ENCODE peak calls at places on chromosomes 13 and 19, in nine cellular contexts. R, D, U, W, M, B, A, E and Z are unnamed samples. For H3K4me1, the result is how much of the 10 kb centered on the place peaks cover.

GRCh38 chr13:107642841-107643240 is 572.5 kb downstream of the LIG4 start:
- DNase-seq in E (peak), A (no peak), U (no peak), M (peak), R (no peak), D (no peak), W (no peak), B (no peak), Z (no peak)

GRCh38 chr19:56291857-56292256 is 19.3 kb downstream of the EDDM13 start:
- DNase-seq in U (no peak), D (no peak), M (no peak), W (no peak), R (no peak), E (no peak), B (peak), A (no peak), Z (no peak)

GRCh38 chr13:49219647-49220034 is 497 bp upstream of the MLNR start:
- DNase-seq in M (no peak), E (no peak), A (no peak), B (no peak), U (peak), D (no peak), R (no peak), W (no peak), Z (no peak)

GRCh38 chr13:78339927-78340326 is 263.4 kb downstream of the POU4F1 start:
- DNase-seq in E (no peak), B (no peak), R (no peak), U (no peak), M (no peak), D (no peak), A (peak), W (no peak), Z (no peak)

GRCh38 chr19:15112385-15112784 is 5.2 kb downstream of the SYDE1 start:
- DNase-seq in B (peak), D (no peak), E (no peak), U (no peak), M (no peak), R (peak), A (no peak), W (no peak), Z (no peak)

GRCh38 chr13:67071918-67072598 is 158.1 kb downstream of the PCDH9 start:
- DNase-seq in W (no peak), U (no peak), M (no peak), E (no peak), D (no peak), R (no peak), A (no peak), B (no peak), Z (no peak)

GRCh38 chr13:105328212-105328611 is 1207.2 kb downstream of the EFNB2 start:
- DNase-seq in E (no peak), A (no peak), U (no peak), D (no peak), R (no peak), M (no peak), W (no peak), B (no peak), Z (no peak)

GRCh38 chr13:100636441-100636840 is 38.2 kb downstream of the TMTC4 start:
- DNase-seq in U (no peak), A (no peak), R (no peak), W (no peak), D (no peak), E (no peak), B (no peak), M (no peak), Z (no peak)

GRCh38 chr13:99495478-99496321 is 5.6 kb upstream of the TM9SF2 start:
- DNase-seq in D (no peak), R (no peak), E (no peak), B (no peak), M (no peak), U (no peak), A (no peak), W (no peak), Z (no peak)

GRCh38 chr13:110322828-110323171 is 15.7 kb downstream of the COL4A2 start:
- DNase-seq in E (no peak), M (no peak), R (no peak), W (no peak), B (no peak), A (no peak), D (no peak), U (peak), Z (no peak)

GRCh38 chr13:110320645-110321044 is 13.6 kb downstream of the COL4A2 start:
- DNase-seq in M (no peak), W (no peak), A (no peak), R (no peak), U (no peak), B (no peak), D (no peak), E (no peak), Z (no peak)

GRCh38 chr13:110322126-110322827 is 15.2 kb downstream of the COL4A2 start:
- DNase-seq in B (no peak), E (no peak), D (no peak), R (no peak), M (no peak), A (no peak), W (no peak), U (peak), Z (no peak)

GRCh38 chr13:110323986-110324749 is 17.1 kb downstream of the COL4A2 start:
- DNase-seq in B (no peak), A (no peak), W (no peak), M (no peak), U (peak), D (no peak), R (no peak), E (no peak), Z (no peak)

GRCh38 chr13:110323172-110323851 is 16.2 kb downstream of the COL4A2 start:
- DNase-seq in B (no peak), M (peak), A (no peak), D (no peak), W (no peak), U (peak), E (no peak), R (peak), Z (no peak)
- H3K4me1 ChIP-seq in B (under half), M (under half), A (under half), D (half or more), W (under half), U (under half), E (under half), R (under half), Z (under half)

GRCh38 chr19:31255174-31255862 is 93.9 kb downstream of the TSHZ3 start:
- DNase-seq in W (no peak), B (no peak), A (no peak), D (no peak), M (no peak), U (peak), E (no peak), R (no peak), Z (no peak)
- H3K4me1 ChIP-seq in W (under half), B (under half), A (under half), D (under half), M (under half), U (under half), E (under half), R (under half), Z (under half)

DNA sequence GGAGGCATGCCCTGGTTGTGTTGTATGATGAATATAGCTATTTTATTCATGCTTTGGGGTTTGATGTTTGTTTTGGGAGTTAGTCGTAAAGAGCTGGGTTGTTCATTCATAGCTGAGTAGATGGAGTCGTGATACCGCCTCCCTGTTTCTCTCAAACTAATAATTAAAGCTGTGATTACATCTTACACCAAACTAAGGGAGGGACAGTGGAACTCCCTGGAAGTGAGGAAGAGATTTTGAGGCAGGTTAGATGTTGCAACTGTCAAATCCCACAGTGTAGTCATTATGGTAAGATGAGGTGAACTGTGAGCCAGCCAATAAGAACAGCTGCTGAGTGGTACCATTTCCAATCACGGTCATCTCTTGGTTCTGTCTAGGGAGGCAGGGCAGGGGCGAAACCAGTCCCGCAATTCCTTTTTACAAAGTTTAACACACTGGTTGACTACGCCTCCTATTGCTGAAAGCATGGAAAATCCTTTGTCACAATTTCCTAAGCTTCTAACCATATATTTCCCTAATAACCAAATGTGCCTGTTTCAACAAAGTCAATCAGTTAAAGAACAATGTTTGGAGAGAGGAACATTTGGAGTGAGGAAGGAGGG is 207.6 kb upstream of the SERP2 start:
- DNase-seq in M (no peak), B (peak), D (no peak), E (no peak), W (no peak), U (no peak), A (no peak), R (no peak), Z (no peak)
- H3K4me1 ChIP-seq in M (under half), B (under half), D (under half), E (under half), W (under half), U (under half), A (under half), R (under half), Z (under half)

GRCh38 chr13:97241761-97242160 is 19.6 kb downstream of the MBNL2 start:
- DNase-seq in R (no peak), U (no peak), B (no peak), D (no peak), A (no peak), W (no peak), M (no peak), E (no peak), Z (no peak)

GRCh38 chr13:97239943-97240788 is 18.0 kb downstream of the MBNL2 start:
- DNase-seq in E (no peak), M (no peak), W (no peak), A (no peak), B (no peak), U (no peak), D (no peak), R (no peak), Z (no peak)

GRCh38 chr13:97239306-97239705 is 17.2 kb downstream of the MBNL2 start:
- DNase-seq in R (no peak), W (no peak), U (no peak), E (no peak), A (no peak), M (no peak), D (no peak), B (no peak), Z (no peak)

GRCh38 chr13:97242755-97243497 is 20.8 kb downstream of the MBNL2 start:
- DNase-seq in M (no peak), D (peak), R (no peak), U (no peak), E (no peak), A (no peak), W (no peak), B (no peak), Z (no peak)

DNA sequence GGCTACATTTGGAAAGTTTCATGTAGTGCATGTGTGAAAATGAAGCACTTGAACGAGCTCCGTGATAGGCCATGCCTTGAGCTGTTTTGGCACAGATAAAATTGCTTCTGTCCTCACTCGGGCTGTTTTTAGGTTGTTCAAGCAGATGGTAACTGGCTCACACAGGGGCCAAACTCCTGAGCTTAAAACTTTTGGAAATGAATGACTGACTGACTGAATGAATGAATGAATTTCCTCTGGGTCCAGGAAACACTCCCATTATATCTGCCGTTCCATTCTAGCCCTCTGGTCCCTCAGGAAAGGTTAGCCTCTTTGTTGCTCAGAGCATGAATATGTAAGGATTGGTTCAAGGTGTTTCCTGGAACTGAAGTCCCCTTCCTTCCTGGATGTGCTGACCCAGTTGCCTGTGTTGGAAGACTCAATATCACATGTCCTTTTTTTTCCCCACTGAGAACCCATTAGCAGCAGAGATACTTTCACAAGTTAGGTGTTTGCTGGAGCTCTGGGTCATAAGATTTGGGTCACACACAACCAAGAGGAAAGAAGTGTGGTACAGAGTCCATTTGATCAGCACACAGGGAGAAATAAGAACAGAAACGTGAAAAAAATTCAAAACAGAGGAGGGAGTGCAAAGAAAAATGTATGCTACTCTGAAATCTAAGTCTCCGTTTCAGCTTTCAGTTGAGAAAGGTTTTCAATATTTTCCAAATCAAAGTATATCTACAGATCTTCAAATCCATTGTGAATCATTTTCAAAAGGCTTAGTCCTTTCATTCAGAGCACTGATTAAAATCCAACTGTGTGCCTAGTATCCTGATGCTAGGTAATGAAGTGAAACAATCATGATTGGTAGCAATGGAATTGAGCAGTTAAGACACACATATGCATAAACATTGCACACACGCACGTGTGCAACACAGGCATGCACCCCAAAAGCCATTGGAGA is 18.9 kb downstream of the MBNL2 start:
- DNase-seq in E (no peak), W (no peak), A (peak), M (no peak), D (no peak), R (no peak), B (no peak), U (no peak), Z (no peak)
- H3K4me1 ChIP-seq in E (under half), W (under half), A (under half), M (under half), D (half or more), R (under half), B (under half), U (under half), Z (half or more)

GRCh38 chr19:5961969-5962945 is 15.7 kb downstream of the RANBP3 start:
- DNase-seq in W (peak), M (peak), B (no peak), A (peak), R (peak), E (no peak), D (no peak), U (no peak), Z (peak)

GRCh38 chr19:5958851-5959122 is 19.2 kb downstream of the RANBP3 start:
- DNase-seq in E (no peak), B (no peak), D (no peak), U (no peak), R (no peak), M (no peak), W (no peak), A (no peak), Z (no peak)

GRCh38 chr19:5959260-5960004 is 18.5 kb downstream of the RANBP3 start:
- DNase-seq in U (no peak), M (no peak), D (no peak), E (no peak), W (no peak), A (no peak), R (no peak), B (no peak), Z (no peak)

GRCh38 chr19:5958074-5958850 is 19.7 kb downstream of the RANBP3 start:
- DNase-seq in E (no peak), B (no peak), D (no peak), U (no peak), M (no peak), W (no peak), A (no peak), R (no peak), Z (no peak)

DNA sequence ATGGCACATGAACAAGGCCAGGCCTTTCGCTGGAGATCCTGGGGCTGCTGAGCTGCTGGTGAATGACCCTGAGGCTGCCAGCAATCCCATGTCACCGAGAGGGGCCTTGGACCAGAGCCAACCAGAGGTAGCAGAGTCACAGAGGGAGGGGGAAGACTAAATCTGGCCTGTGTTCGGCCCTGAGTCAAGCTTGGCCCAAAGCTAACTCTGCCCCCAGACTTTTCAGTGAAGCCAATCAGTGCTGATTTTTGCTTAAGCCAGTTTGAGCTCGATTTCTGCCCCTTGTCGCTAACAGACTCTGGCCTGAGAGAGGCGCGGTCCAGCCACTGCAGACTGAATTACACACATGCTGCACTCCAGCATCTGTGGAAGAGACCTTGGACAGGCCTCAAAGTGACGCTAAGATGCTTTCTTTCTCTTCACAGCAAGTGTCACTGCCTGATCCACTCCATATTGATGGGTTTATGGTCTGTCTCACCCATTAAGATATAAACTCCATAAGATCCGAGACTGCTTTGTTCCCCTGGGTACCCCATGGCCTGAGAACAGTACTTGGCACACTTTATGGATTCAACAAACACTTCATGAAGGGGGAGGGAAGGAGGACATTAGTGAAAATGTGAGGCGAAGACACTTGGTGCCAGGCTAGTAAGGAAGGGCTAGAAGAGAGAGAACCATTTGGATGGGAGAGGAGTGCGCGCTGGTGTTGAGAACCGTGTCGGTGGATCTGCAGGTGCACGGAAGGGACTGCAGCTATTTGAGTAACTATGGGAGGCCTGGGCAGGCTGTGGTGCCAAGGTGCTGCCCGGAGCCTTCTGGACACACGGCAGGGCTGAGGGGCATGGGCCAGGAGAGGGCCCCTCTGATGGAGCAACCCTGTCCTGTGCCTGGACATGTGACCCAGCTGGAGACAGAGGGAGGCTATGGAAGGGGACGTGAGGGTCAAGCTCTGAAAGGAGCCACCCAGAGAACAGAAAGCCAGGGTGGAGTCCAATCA is 17.6 kb downstream of the RANBP3 start:
- DNase-seq in W (no peak), E (peak), B (no peak), M (no peak), U (no peak), R (no peak), D (peak), A (peak), Z (no peak)
- H3K4me1 ChIP-seq in W (half or more), E (under half), B (under half), M (under half), U (under half), R (under half), D (half or more), A (half or more), Z (under half)

GRCh38 chr13:110305544-110305943 is 1.4 kb downstream of the COL4A1 start:
- DNase-seq in A (no peak), R (no peak), D (no peak), U (no peak), M (no peak), B (no peak), E (no peak), W (no peak), Z (no peak)

GRCh38 chr13:110307697-110308376 is 753 bp downstream of the COL4A2 start:
- DNase-seq in A (peak), M (peak), U (peak), D (peak), R (no peak), B (peak), E (no peak), W (no peak), Z (no peak)

GRCh38 chr13:110305949-110306339 is 1.0 kb downstream of the COL4A1 start:
- DNase-seq in M (no peak), W (no peak), E (no peak), U (peak), A (no peak), D (no peak), R (peak), B (no peak), Z (no peak)

GRCh38 chr13:110306960-110307696 is at the start of the genes COL4A1 and COL4A2:
- DNase-seq in A (peak), D (peak), R (peak), W (no peak), E (no peak), B (peak), U (peak), M (peak), Z (peak)

GRCh38 chr13:110306340-110306959 is 507 bp downstream of the COL4A1 start:
- DNase-seq in E (no peak), M (no peak), A (peak), W (no peak), B (no peak), U (peak), D (no peak), R (no peak), Z (no peak)
- H3K4me1 ChIP-seq in E (under half), M (under half), A (under half), W (under half), B (under half), U (under half), D (half or more), R (under half), Z (under half)

GRCh38 chr19:42248270-42249148 is 6.1 kb upstream of the GSK3A start:
- DNase-seq in B (no peak), M (no peak), D (no peak), U (no peak), W (no peak), A (no peak), E (no peak), R (no peak), Z (no peak)

GRCh38 chr19:42246143-42246868 is 3.9 kb upstream of the GSK3A start:
- DNase-seq in A (peak), E (peak), B (peak), D (peak), M (peak), R (peak), U (peak), W (no peak), Z (peak)

GRCh38 chr19:42247631-42248199 is 5.3 kb upstream of the GSK3A start:
- DNase-seq in U (no peak), E (no peak), A (no peak), B (no peak), R (no peak), M (no peak), D (no peak), W (no peak), Z (no peak)

GRCh38 chr19:42249149-42249750 is 5.7 kb downstream of the ERF start:
- DNase-seq in M (no peak), W (no peak), D (no peak), E (no peak), U (no peak), R (no peak), A (no peak), B (no peak), Z (no peak)

DNA sequence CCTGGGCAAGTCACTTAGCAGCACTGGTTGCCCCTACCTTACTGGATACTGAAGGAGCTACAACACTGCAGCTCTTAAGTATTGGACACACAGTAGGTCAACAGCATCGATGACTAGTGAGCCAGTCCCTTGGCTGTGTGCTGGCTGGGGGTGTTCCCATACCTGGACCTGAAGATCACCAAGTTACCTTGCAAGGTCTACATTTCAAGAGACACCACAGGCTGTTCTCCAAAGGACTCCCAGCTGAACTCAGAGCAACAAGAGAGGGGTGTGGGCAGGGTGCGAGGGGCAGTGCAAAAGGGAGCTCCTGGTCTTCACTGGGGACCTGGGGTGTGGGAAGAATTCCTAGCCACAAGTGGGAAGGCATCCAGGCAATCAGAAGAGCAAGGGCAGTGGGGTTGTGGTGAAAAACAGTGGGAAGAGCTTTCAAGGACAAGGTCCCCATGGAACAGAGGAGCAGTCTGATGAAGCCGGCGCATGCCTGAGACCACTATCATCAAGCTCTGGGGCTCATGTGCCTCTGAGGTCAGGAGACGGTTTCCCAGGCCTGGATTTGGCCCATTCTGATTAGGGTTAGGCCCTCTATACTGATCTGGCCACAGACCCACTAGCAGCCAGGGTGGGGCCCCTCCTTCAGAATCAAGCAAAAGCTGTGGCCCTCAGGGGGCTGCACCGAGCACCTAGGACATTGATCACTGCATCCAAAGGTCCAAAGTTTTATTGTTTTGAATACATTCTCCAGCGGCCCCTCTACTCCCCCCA is 4.6 kb upstream of the GSK3A start:
- DNase-seq in B (no peak), W (no peak), E (no peak), R (no peak), D (no peak), M (peak), U (no peak), A (no peak), Z (no peak)
- H3K4me1 ChIP-seq in B (under half), W (under half), E (under half), R (under half), D (half or more), M (under half), U (under half), A (under half), Z (half or more)